ENCODE peak calls at places on chromosomes 11 and 22, in seven cellular contexts. U, X, I, T, V, R and F are unnamed samples. For H3K9me3 and H3K27me3, the result is how much of the 10 kb centered on the place peaks cover.

GRCh38 chr11:13009921-13010736 is 1.0 kb downstream of the RASSF10 start:
- DNase-seq in U (peak), X (peak), I (no peak), T (peak), V (peak), R (no peak), F (peak)

GRCh38 chr11:720642-721346 is 14.8 kb downstream of the EPS8L2 start:
- DNase-seq in U (no peak), X (peak), I (peak), T (peak), V (peak), R (no peak), F (no peak)

GRCh38 chr11:13776134-13776815 is 107.8 kb downstream of the FAR1 start:
- DNase-seq in U (peak), X (no peak), I (no peak), T (no peak), V (peak), R (no peak), F (no peak)

GRCh38 chr11:70668204-70669202 is 270.2 kb downstream of the CTTN start:
- DNase-seq in U (no peak), X (no peak), I (no peak), T (no peak), V (no peak), R (no peak), F (peak)

GRCh38 chr22:42943981-42944380 is 71.0 kb downstream of the PACSIN2 start:
- DNase-seq in U (no peak), X (no peak), I (no peak), T (no peak), V (no peak), R (no peak), F (no peak)

GRCh38 chr11:63915961-63916836 is 765 bp downstream of the RCOR2 start:
- DNase-seq in U (peak), X (no peak), I (peak), T (peak), V (peak), R (no peak), F (peak)

GRCh38 chr11:118427707-118428106 is 8.6 kb upstream of the KMT2A start:
- DNase-seq in U (no peak), X (no peak), I (no peak), T (no peak), V (no peak), R (no peak), F (no peak)

GRCh38 chr22:22558071-22558971 is 744 bp downstream of the PRAME start:
- DNase-seq in U (peak), X (no peak), I (no peak), T (no peak), V (no peak), R (no peak), F (peak)

GRCh38 chr22:37254206-37254866 is 10.3 kb upstream of the RAC2 start:
- DNase-seq in U (peak), X (no peak), I (no peak), T (no peak), V (no peak), R (no peak), F (peak)

GRCh38 chr11:59918494-59918893 is 19.7 kb upstream of the OOSP1 start:
- DNase-seq in U (peak), X (no peak), I (no peak), T (no peak), V (no peak), R (no peak), F (peak)

DNA sequence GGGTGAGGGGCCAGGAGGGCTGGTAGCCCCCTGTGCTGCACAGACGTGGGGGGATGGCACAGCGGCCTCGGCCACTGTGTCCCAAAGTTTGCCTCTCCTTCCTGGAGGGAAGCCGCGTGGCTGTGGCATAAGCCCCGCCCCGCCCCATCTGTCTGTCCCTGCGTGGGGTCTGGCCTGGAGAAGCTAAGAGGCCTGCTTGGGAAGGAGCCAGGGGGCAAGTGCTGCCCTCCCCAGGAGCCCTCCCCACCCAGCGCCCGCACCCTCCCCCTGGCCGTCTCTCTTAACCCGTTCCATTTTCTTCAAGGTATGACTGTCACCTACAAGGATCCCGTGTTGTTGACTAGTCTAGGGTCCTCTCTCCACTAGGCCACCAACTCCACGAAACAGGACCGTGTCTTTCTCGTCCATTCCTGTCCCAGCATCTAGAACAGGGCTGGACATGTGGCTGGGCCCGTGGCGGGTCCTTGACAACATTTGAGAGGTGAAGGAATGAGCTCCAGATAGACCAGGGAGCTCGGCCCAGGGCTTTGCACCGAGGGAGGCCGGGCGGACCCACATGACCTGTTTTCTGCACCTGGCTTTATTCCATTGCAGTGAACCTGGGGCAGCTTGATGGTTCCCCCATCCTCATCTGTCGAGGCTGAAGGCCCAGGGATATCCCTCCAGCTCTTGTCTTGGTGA is 428.0 kb downstream of the TBC1D22A start:
- DNase-seq in U (no peak), X (no peak), I (no peak), T (no peak), V (no peak), R (peak), F (no peak)
- H3K9me3 ChIP-seq in U (under half), X (under half), I (under half), T (under half), V (under half), R (under half), F (under half)

GRCh38 chr22:48315415-48316244 is 1512.0 kb downstream of the BRD1 start:
- DNase-seq in U (no peak), X (no peak), I (peak), T (no peak), V (peak), R (peak), F (no peak)

GRCh38 chr22:48318575-48319320 is 1508.9 kb downstream of the BRD1 start:
- DNase-seq in U (no peak), X (no peak), I (no peak), T (no peak), V (no peak), R (peak), F (no peak)

GRCh38 chr22:48316876-48317250 is 1510.8 kb downstream of the BRD1 start:
- DNase-seq in U (no peak), X (no peak), I (peak), T (no peak), V (no peak), R (peak), F (no peak)

GRCh38 chr22:48318173-48318572 is 1509.5 kb downstream of the BRD1 start:
- DNase-seq in U (no peak), X (no peak), I (peak), T (no peak), V (no peak), R (no peak), F (no peak)

GRCh38 chr22:48316245-48316875 is 1511.3 kb downstream of the BRD1 start:
- DNase-seq in U (no peak), X (no peak), I (peak), T (no peak), V (no peak), R (peak), F (no peak)
- H3K4me3 ChIP-seq in U (no peak), X (no peak), I (no peak), T (no peak), V (no peak), R (no peak), F (no peak)

GRCh38 chr11:11777897-11778296 is 63.9 kb upstream of the USP47 start:
- DNase-seq in U (no peak), X (no peak), I (no peak), T (no peak), V (no peak), R (no peak), F (no peak)
- H3K27me3 ChIP-seq in U (half or more), X (under half), I (under half), T (under half), V (under half), R (under half), F (under half)

GRCh38 chr11:58845342-58845741 is 838 bp upstream of the GLYATL2 start:
- DNase-seq in U (no peak), X (no peak), I (no peak), T (no peak), V (no peak), R (no peak), F (no peak)
- H3K9me3 ChIP-seq in U (under half), X (under half), I (under half), T (under half), V (under half), R (under half), F (under half)

DNA sequence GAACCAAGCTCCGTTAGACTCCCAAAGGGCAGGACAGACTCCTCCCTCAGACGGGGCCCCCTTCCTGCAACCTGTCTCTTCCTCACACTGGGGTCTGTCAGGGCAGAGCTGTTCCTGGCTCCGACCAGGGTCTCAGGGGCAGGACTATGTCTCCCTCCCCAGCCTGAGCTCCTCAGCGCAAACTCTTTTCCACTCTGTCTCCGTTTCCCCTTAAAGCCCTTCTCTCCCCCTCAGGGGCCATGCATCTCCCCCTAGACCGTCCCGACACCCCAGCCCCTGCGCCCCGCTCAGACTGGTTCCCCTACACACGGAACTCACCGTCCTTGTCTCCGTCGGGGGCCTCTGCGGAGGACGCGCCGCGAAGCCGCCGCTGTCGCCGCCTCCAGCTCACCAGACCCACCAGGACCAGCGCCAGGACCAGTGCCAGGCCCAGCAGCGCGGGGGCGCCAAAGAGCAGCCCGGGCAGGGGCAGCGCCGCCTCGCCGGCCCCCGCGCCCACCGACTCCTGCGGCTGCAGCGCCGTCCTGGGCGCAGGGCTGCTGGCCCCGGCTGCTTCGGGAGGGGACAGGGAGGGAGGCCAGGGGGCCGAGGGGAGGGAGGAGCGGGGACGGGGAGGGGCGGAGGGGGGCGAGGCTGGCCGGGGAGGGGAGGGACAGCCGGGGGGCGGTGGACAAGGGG is 684 bp downstream of the TNFRSF13C start:
- DNase-seq in U (peak), X (no peak), I (no peak), T (peak), V (peak), R (no peak), F (peak)
- H3K4me3 ChIP-seq in U (peak), X (peak), I (no peak), T (peak), V (peak), R (no peak), F (no peak)

GRCh38 chr11:79007811-79008294 is 433.0 kb downstream of the TENM4 start:
- DNase-seq in U (no peak), X (no peak), I (no peak), T (no peak), V (no peak), R (no peak), F (peak)
- H3K27me3 ChIP-seq in U (under half), X (under half), I (under half), T (under half), V (under half), R (under half), F (under half)

DNA sequence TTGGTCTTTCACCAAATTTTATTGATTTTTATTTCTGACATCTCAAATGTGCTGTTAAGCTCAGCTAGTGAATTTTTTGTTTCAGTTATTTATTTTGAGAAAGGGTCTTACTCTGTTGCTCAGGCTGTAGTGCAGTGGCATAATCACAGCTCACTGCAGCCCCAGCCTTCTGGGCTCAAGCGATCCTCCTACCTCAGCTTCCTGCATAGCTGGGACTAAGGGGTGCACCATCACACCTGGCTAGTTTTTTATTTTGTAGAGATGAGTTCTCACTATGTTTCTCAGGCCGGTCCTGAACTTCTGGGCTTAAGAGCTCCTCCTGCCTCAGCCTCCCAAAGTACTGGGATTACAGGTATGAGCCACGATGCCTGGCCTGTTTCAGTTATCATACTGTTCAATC is 282.0 kb downstream of the SBF2 start:
- DNase-seq in U (no peak), X (no peak), I (no peak), T (no peak), V (no peak), R (no peak), F (no peak)
- H3K9me3 ChIP-seq in U (under half), X (under half), I (under half), T (under half), V (under half), R (under half), F (under half)

GRCh38 chr22:41911292-41911611 is 3.6 kb downstream of the SHISA8 start:
- DNase-seq in U (no peak), X (no peak), I (no peak), T (no peak), V (peak), R (no peak), F (no peak)
- H3K4me3 ChIP-seq in U (no peak), X (no peak), I (no peak), T (no peak), V (no peak), R (no peak), F (no peak)

GRCh38 chr11:128695539-128696221 is 1.8 kb downstream of the FLI1 start:
- DNase-seq in U (peak), X (no peak), I (no peak), T (no peak), V (no peak), R (peak), F (no peak)
- H3K27me3 ChIP-seq in U (under half), X (half or more), I (under half), T (under half), V (half or more), R (under half), F (under half)